ENCODE peak calls at places on chromosome 16, in seven cellular contexts. O is HTR-8/SVneo; D is epithelial cell of prostate; A is cardiac muscle cell; F is astrocyte; H is NCI-H446; N is activated naive CD8-positive, alpha-beta T cell treated with anti-CD3 and anti-CD28 coated beads for 36 hours. T is an unnamed sample.

GRCh38 chr16:24753437-24753836 is 24.0 kb downstream of the TNRC6A start:
- DNase-seq in O (no peak), D (no peak), A (no peak), F (no peak), H (no peak), N (peak), T (no peak)

GRCh38 chr16:17159616-17160015 is 311.1 kb downstream of the XYLT1 start:
- DNase-seq in O (no peak), D (no peak), A (peak), F (no peak), H (no peak), N (no peak), T (no peak)

GRCh38 chr16:12661656-12662172 is 142.0 kb downstream of the CPPED1 start:
- DNase-seq in O (no peak), D (no peak), A (peak), F (no peak), H (no peak), N (peak), T (peak)

GRCh38 chr16:70703041-70703834 is 17.4 kb upstream of the MTSS2 start:
- DNase-seq in O (no peak), D (no peak), A (peak), F (peak), H (peak), N (no peak), T (no peak)

GRCh38 chr16:11989238-11990160 is 13.0 kb downstream of the SNX29 start:
- DNase-seq in O (no peak), D (no peak), A (no peak), F (no peak), H (no peak), N (no peak), T (no peak)

GRCh38 chr16:85625053-85625452 is 11.9 kb downstream of the GSE1 start:
- DNase-seq in O (no peak), D (no peak), A (no peak), F (no peak), H (no peak), N (no peak), T (no peak)

GRCh38 chr16:19896951-19897350 is 12.3 kb upstream of the GPRC5B start:
- DNase-seq in O (no peak), D (no peak), A (no peak), F (no peak), H (no peak), N (no peak), T (no peak)

GRCh38 chr16:67155305-67156145 is 4.2 kb downstream of the TRADD start:
- DNase-seq in O (peak), D (no peak), A (peak), F (no peak), H (peak), N (peak), T (peak)

GRCh38 chr16:29674188-29674587 is 4.8 kb upstream of the QPRT start:
- DNase-seq in O (no peak), D (no peak), A (no peak), F (peak), H (no peak), N (no peak), T (no peak)

GRCh38 chr16:51305337-51305736 is 154.3 kb upstream of the SALL1 start:
- DNase-seq in O (no peak), D (no peak), A (no peak), F (no peak), H (no peak), N (no peak), T (no peak)

GRCh38 chr16:57668630-57669475 is 747 bp downstream of the ADGRG3 start:
- DNase-seq in O (no peak), D (no peak), A (no peak), F (no peak), H (no peak), N (no peak), T (no peak)

GRCh38 chr16:67241008-67241900 is 6.0 kb downstream of the FHOD1 start:
- DNase-seq in O (peak), D (no peak), A (no peak), F (peak), H (no peak), N (no peak), T (no peak)

GRCh38 chr16:9647981-9648701 is 534.1 kb downstream of the GRIN2A start:
- DNase-seq in O (peak), D (no peak), A (peak), F (peak), H (peak), N (no peak), T (peak)

GRCh38 chr16:28903344-28904042 is 21.5 kb downstream of the RABEP2 start:
- DNase-seq in O (no peak), D (no peak), A (no peak), F (no peak), H (no peak), N (no peak), T (no peak)

GRCh38 chr16:17272716-17273115 is 198.0 kb downstream of the XYLT1 start:
- DNase-seq in O (no peak), D (no peak), A (no peak), F (no peak), H (no peak), N (no peak), T (no peak)

GRCh38 chr16:83588070-83588469 is 219.7 kb upstream of the HSBP1 start:
- DNase-seq in O (no peak), D (peak), A (no peak), F (no peak), H (no peak), N (no peak), T (no peak)

GRCh38 chr16:26475579-26475978 is 591.1 kb upstream of the C16orf82 start:
- DNase-seq in O (no peak), D (no peak), A (no peak), F (no peak), H (no peak), N (no peak), T (no peak)

GRCh38 chr16:29148867-29149272 is 164.0 kb downstream of the LAT start:
- DNase-seq in O (no peak), D (no peak), A (no peak), F (no peak), H (no peak), N (peak), T (no peak)

GRCh38 chr16:64907844-64908243 is 214.0 kb downstream of the CDH11 start:
- DNase-seq in O (no peak), D (no peak), A (peak), F (peak), H (no peak), N (no peak), T (no peak)

GRCh38 chr16:85724936-85725335 is 26.0 kb downstream of the C16orf74 start:
- DNase-seq in O (no peak), D (no peak), A (no peak), F (no peak), H (no peak), N (no peak), T (no peak)

GRCh38 chr16:10728488-10728887 is 15.2 kb upstream of the NUBP1 start:
- DNase-seq in O (no peak), D (no peak), A (no peak), F (no peak), H (no peak), N (no peak), T (no peak)

GRCh38 chr16:63129411-63130125 is 1093.3 kb upstream of the CDH8 start:
- DNase-seq in O (no peak), D (no peak), A (no peak), F (no peak), H (no peak), N (no peak), T (no peak)

GRCh38 chr16:67562918-67563707 is 787 bp downstream of the CTCF start:
- DNase-seq in O (no peak), D (no peak), A (peak), F (peak), H (no peak), N (peak), T (peak)

GRCh38 chr16:68992521-68992920 is 112.9 kb upstream of the HAS3 start:
- DNase-seq in O (peak), D (no peak), A (no peak), F (peak), H (no peak), N (no peak), T (no peak)

GRCh38 chr16:8727084-8727590 is 52.7 kb downstream of the ABAT start:
- DNase-seq in O (no peak), D (no peak), A (no peak), F (no peak), H (no peak), N (no peak), T (no peak)

GRCh38 chr16:35751191-35751941 is 2292.0 kb downstream of the TP53TG3F start:
- DNase-seq in O (no peak), D (no peak), A (no peak), F (no peak), H (no peak), N (no peak), T (no peak)

GRCh38 chr16:84380405-84380804 is 12.1 kb downstream of the ATP2C2 start:
- DNase-seq in O (no peak), D (no peak), A (no peak), F (no peak), H (no peak), N (no peak), T (no peak)

GRCh38 chr16:1030381-1030901 is 42.1 kb upstream of the SSTR5 start:
- DNase-seq in O (no peak), D (no peak), A (no peak), F (no peak), H (no peak), N (no peak), T (no peak)

T was measured in HuH-7.5.